ENCODE peak calls at places on chromosomes 5 and 9, in nine cellular contexts. F is HFF-Myc, P is amygdala, V is anterior cingulate cortex, Z is T47D, C is ovary, G is ureter, X is hippocampal formation, N is ACHN. L is an unnamed sample.

GRCh38 chr5:156208271-156208670 is 118.7 kb upstream of the SGCD start:
- DNase-seq in F (peak), P (no peak), V (no peak), Z (peak), C (no peak), G (no peak), X (no peak), N (peak), L (no peak)

GRCh38 chr9:107870927-107871720 is 381.6 kb upstream of the KLF4 start:
- DNase-seq in F (no peak), P (no peak), V (no peak), Z (no peak), C (no peak), G (no peak), X (no peak), N (no peak), L (no peak)

GRCh38 chr5:1007221-1007680 is 1.4 kb upstream of the NKD2 start:
- DNase-seq in F (no peak), P (no peak), V (no peak), Z (no peak), C (peak), G (no peak), X (no peak), N (no peak), L (no peak)

GRCh38 chr9:126049088-126049487 is 277.5 kb upstream of the MVB12B start:
- DNase-seq in F (no peak), P (no peak), V (no peak), Z (no peak), C (no peak), G (no peak), X (no peak), N (no peak), L (no peak)

GRCh38 chr5:82106806-82107205 is 135.0 kb downstream of the ATG10 start:
- DNase-seq in F (no peak), P (no peak), V (no peak), Z (no peak), C (no peak), G (no peak), X (no peak), N (no peak), L (no peak)

GRCh38 chr9:127283917-127284316 is 19.3 kb downstream of the GARNL3 start:
- DNase-seq in F (no peak), P (no peak), V (no peak), Z (peak), C (no peak), G (no peak), X (peak), N (peak), L (no peak)

GRCh38 chr5:170327168-170327567 is 29.6 kb upstream of the LCP2 start:
- DNase-seq in F (no peak), P (no peak), V (no peak), Z (no peak), C (no peak), G (no peak), X (no peak), N (no peak), L (no peak)

GRCh38 chr5:18091758-18092157 is 457.5 kb downstream of the TAF11L14 start:
- DNase-seq in F (no peak), P (no peak), V (no peak), Z (no peak), C (no peak), G (no peak), X (no peak), N (no peak), L (no peak)

GRCh38 chr9:5402217-5402616 is 35.5 kb downstream of the PLGRKT start:
- DNase-seq in F (no peak), P (no peak), V (no peak), Z (no peak), C (no peak), G (no peak), X (no peak), N (no peak), L (no peak)

GRCh38 chr5:148961261-148962199 is 101.3 kb downstream of the SH3TC2 start:
- DNase-seq in F (no peak), P (no peak), V (no peak), Z (no peak), C (no peak), G (no peak), X (no peak), N (no peak), L (no peak)

GRCh38 chr5:141867139-141867538 is 11.1 kb downstream of the PCDH1 start:
- DNase-seq in F (no peak), P (no peak), V (no peak), Z (no peak), C (no peak), G (no peak), X (no peak), N (no peak), L (no peak)

GRCh38 chr5:5492087-5492933 is 69.8 kb downstream of the ICE1 start:
- DNase-seq in F (peak), P (no peak), V (no peak), Z (peak), C (no peak), G (no peak), X (no peak), N (peak), L (peak)